ENCODE peak calls at places on chromosomes 4 and X, in ten cellular contexts. One of them, this sample, is unnamed.

GRCh38 chr4:122666527-122667245 is 45.8 kb upstream of the IL21 start:
- DNase-seq in lower leg skin: no peak
- DNase-seq in cardiac fibroblast: peak; percentile 89
- DNase-seq in AG09309: peak; percentile 96
- DNase-seq in colonic mucosa: no peak
- DNase-seq in dorsolateral prefrontal cortex: no peak
- DNase-seq in GM06990: no peak
- DNase-seq in cardiac muscle cell: peak; percentile 89
- DNase-seq in mammary epithelial cell: peak; percentile 85
- DNase-seq in activated CD8-positive, alpha-beta T cell treated with anti-CD3 and anti-CD28 coated beads for 36 hours: peak; percentile 32
- DNase-seq in this sample: no peak

GRCh38 chrX:150219374-150220185 is 143.5 kb upstream of the MAMLD1 start:
- DNase-seq in lower leg skin: no peak
- DNase-seq in cardiac fibroblast: peak; percentile 20
- DNase-seq in AG09309: no peak
- DNase-seq in colonic mucosa: no peak
- DNase-seq in dorsolateral prefrontal cortex: no peak
- DNase-seq in GM06990: no peak
- DNase-seq in cardiac muscle cell: no peak
- DNase-seq in mammary epithelial cell: peak; percentile 52
- DNase-seq in activated CD8-positive, alpha-beta T cell treated with anti-CD3 and anti-CD28 coated beads for 36 hours: peak; percentile 9
- DNase-seq in this sample: no peak

GRCh38 chr4:4880492-4880891 is 21.0 kb downstream of the MSX1 start:
- DNase-seq in lower leg skin: no peak
- DNase-seq in cardiac fibroblast: no peak
- DNase-seq in AG09309: no peak
- DNase-seq in colonic mucosa: no peak
- DNase-seq in dorsolateral prefrontal cortex: no peak
- DNase-seq in GM06990: no peak
- DNase-seq in cardiac muscle cell: no peak
- DNase-seq in mammary epithelial cell: no peak
- DNase-seq in activated CD8-positive, alpha-beta T cell treated with anti-CD3 and anti-CD28 coated beads for 36 hours: no peak
- DNase-seq in this sample: no peak

GRCh38 chrX:6707497-6707896 is 172.6 kb upstream of the VCX3A start:
- DNase-seq in lower leg skin: no peak
- DNase-seq in cardiac fibroblast: no peak
- DNase-seq in AG09309: no peak
- DNase-seq in colonic mucosa: no peak
- DNase-seq in dorsolateral prefrontal cortex: no peak
- DNase-seq in GM06990: no peak
- DNase-seq in cardiac muscle cell: no peak
- DNase-seq in mammary epithelial cell: no peak
- DNase-seq in activated CD8-positive, alpha-beta T cell treated with anti-CD3 and anti-CD28 coated beads for 36 hours: no peak
- DNase-seq in this sample: no peak

GRCh38 chr4:85672959-85673358 is 198.0 kb downstream of the ARHGAP24 start:
- DNase-seq in lower leg skin: no peak
- DNase-seq in cardiac fibroblast: no peak
- DNase-seq in AG09309: no peak
- DNase-seq in colonic mucosa: no peak
- DNase-seq in dorsolateral prefrontal cortex: no peak
- DNase-seq in GM06990: no peak
- DNase-seq in cardiac muscle cell: no peak
- DNase-seq in mammary epithelial cell: no peak
- DNase-seq in activated CD8-positive, alpha-beta T cell treated with anti-CD3 and anti-CD28 coated beads for 36 hours: no peak
- DNase-seq in this sample: no peak

GRCh38 chrX:121008920-121009319 is 23.4 kb upstream of the CT47A1 start:
- DNase-seq in lower leg skin: no peak
- DNase-seq in cardiac fibroblast: peak; percentile 59
- DNase-seq in AG09309: no peak
- DNase-seq in colonic mucosa: no peak
- DNase-seq in dorsolateral prefrontal cortex: no peak
- DNase-seq in GM06990: no peak
- DNase-seq in cardiac muscle cell: peak; percentile 77
- DNase-seq in mammary epithelial cell: peak; percentile 2
- DNase-seq in activated CD8-positive, alpha-beta T cell treated with anti-CD3 and anti-CD28 coated beads for 36 hours: no peak
- DNase-seq in this sample: no peak

GRCh38 chr4:148108776-148109175 is 333.4 kb downstream of the NR3C2 start:
- DNase-seq in lower leg skin: no peak
- DNase-seq in cardiac fibroblast: no peak
- DNase-seq in AG09309: no peak
- DNase-seq in colonic mucosa: no peak
- DNase-seq in dorsolateral prefrontal cortex: no peak
- DNase-seq in GM06990: no peak
- DNase-seq in cardiac muscle cell: no peak
- DNase-seq in mammary epithelial cell: no peak
- DNase-seq in activated CD8-positive, alpha-beta T cell treated with anti-CD3 and anti-CD28 coated beads for 36 hours: no peak
- DNase-seq in this sample: no peak

GRCh38 chr4:119132306-119132705 is 3.3 kb upstream of the MYOZ2 start:
- DNase-seq in lower leg skin: no peak
- DNase-seq in cardiac fibroblast: peak; percentile 46
- DNase-seq in AG09309: no peak
- DNase-seq in colonic mucosa: no peak
- DNase-seq in dorsolateral prefrontal cortex: no peak
- DNase-seq in GM06990: no peak
- DNase-seq in cardiac muscle cell: peak; percentile 38
- DNase-seq in mammary epithelial cell: no peak
- DNase-seq in activated CD8-positive, alpha-beta T cell treated with anti-CD3 and anti-CD28 coated beads for 36 hours: no peak
- DNase-seq in this sample: no peak

GRCh38 chrX:50812995-50813842 is 775 bp downstream of the SHROOM4 start:
- DNase-seq in lower leg skin: peak; percentile 10
- DNase-seq in cardiac fibroblast: peak; percentile 58
- DNase-seq in AG09309: no peak
- DNase-seq in colonic mucosa: peak; percentile 27
- DNase-seq in dorsolateral prefrontal cortex: no peak
- DNase-seq in GM06990: no peak
- DNase-seq in cardiac muscle cell: peak; percentile 66
- DNase-seq in mammary epithelial cell: peak; percentile 38
- DNase-seq in activated CD8-positive, alpha-beta T cell treated with anti-CD3 and anti-CD28 coated beads for 36 hours: no peak
- DNase-seq in this sample: peak; percentile 35

GRCh38 chr4:64799751-64800150 is 390.5 kb upstream of the TECRL start:
- DNase-seq in lower leg skin: no peak
- DNase-seq in cardiac fibroblast: no peak
- DNase-seq in AG09309: no peak
- DNase-seq in colonic mucosa: no peak
- DNase-seq in dorsolateral prefrontal cortex: no peak
- DNase-seq in GM06990: no peak
- DNase-seq in cardiac muscle cell: no peak
- DNase-seq in mammary epithelial cell: no peak
- DNase-seq in activated CD8-positive, alpha-beta T cell treated with anti-CD3 and anti-CD28 coated beads for 36 hours: no peak
- DNase-seq in this sample: no peak

GRCh38 chr4:61194601-61195000 is 5.5 kb upstream of the ADGRL3 start:
- DNase-seq in lower leg skin: no peak
- DNase-seq in cardiac fibroblast: no peak
- DNase-seq in AG09309: no peak
- DNase-seq in colonic mucosa: no peak
- DNase-seq in dorsolateral prefrontal cortex: no peak
- DNase-seq in GM06990: no peak
- DNase-seq in cardiac muscle cell: no peak
- DNase-seq in mammary epithelial cell: no peak
- DNase-seq in activated CD8-positive, alpha-beta T cell treated with anti-CD3 and anti-CD28 coated beads for 36 hours: no peak
- DNase-seq in this sample: no peak
- TF ChIP-seq CTCF in lower leg skin: no peak
- TF ChIP-seq CTCF in cardiac fibroblast: no peak
- TF ChIP-seq CTCF in AG09309: no peak
- TF ChIP-seq CTCF in colonic mucosa: no peak
- TF ChIP-seq CTCF in dorsolateral prefrontal cortex: no peak
- TF ChIP-seq CTCF in GM06990: no peak
- TF ChIP-seq CTCF in cardiac muscle cell: no peak
- TF ChIP-seq CTCF in mammary epithelial cell: no peak
- TF ChIP-seq CTCF in activated CD8-positive, alpha-beta T cell treated with anti-CD3 and anti-CD28 coated beads for 36 hours: no peak
- TF ChIP-seq CTCF in this sample: no peak

GRCh38 chr4:37225778-37226177 is 18.8 kb upstream of the NWD2 start:
- DNase-seq in lower leg skin: no peak
- DNase-seq in cardiac fibroblast: no peak
- DNase-seq in AG09309: no peak
- DNase-seq in colonic mucosa: no peak
- DNase-seq in dorsolateral prefrontal cortex: no peak
- DNase-seq in GM06990: no peak
- DNase-seq in cardiac muscle cell: no peak
- DNase-seq in mammary epithelial cell: no peak
- DNase-seq in activated CD8-positive, alpha-beta T cell treated with anti-CD3 and anti-CD28 coated beads for 36 hours: no peak
- DNase-seq in this sample: no peak
- TF ChIP-seq CTCF in lower leg skin: no peak
- TF ChIP-seq CTCF in cardiac fibroblast: no peak
- TF ChIP-seq CTCF in AG09309: no peak
- TF ChIP-seq CTCF in colonic mucosa: no peak
- TF ChIP-seq CTCF in dorsolateral prefrontal cortex: no peak
- TF ChIP-seq CTCF in GM06990: no peak
- TF ChIP-seq CTCF in cardiac muscle cell: no peak
- TF ChIP-seq CTCF in mammary epithelial cell: no peak
- TF ChIP-seq CTCF in activated CD8-positive, alpha-beta T cell treated with anti-CD3 and anti-CD28 coated beads for 36 hours: no peak
- TF ChIP-seq CTCF in this sample: no peak

DNA sequence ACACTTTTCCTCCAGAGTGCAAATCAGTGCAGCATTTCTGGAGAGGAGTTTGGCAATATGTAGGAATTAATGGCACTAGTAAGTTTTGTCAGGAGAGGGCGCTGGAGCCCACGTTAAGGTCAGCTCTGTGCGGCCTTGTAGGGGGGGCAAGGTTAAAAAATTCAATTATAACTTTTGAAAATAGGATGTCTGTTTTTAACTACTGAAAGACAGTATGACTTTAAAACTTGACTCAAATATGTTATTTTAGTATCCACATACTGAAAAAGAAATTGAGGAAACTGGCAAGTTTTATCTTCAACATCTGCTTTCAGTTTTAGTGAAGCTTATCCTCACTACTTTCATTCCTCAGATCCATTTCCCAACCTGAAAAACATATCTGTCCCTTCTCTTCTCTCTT is 30.9 kb upstream of the HSD17B13 start:
- DNase-seq in lower leg skin: no peak
- DNase-seq in cardiac fibroblast: peak; percentile 67
- DNase-seq in AG09309: peak; percentile 42
- DNase-seq in colonic mucosa: no peak
- DNase-seq in dorsolateral prefrontal cortex: no peak
- DNase-seq in GM06990: peak; percentile 52
- DNase-seq in cardiac muscle cell: peak; percentile 71
- DNase-seq in mammary epithelial cell: peak; percentile 29
- DNase-seq in activated CD8-positive, alpha-beta T cell treated with anti-CD3 and anti-CD28 coated beads for 36 hours: peak; percentile 55
- DNase-seq in this sample: peak; percentile 67
- TF ChIP-seq CTCF in lower leg skin: no peak
- TF ChIP-seq CTCF in cardiac fibroblast: peak; percentile 71
- TF ChIP-seq CTCF in AG09309: peak; percentile 74
- TF ChIP-seq CTCF in colonic mucosa: peak; percentile 12
- TF ChIP-seq CTCF in dorsolateral prefrontal cortex: peak; percentile 67
- TF ChIP-seq CTCF in GM06990: peak; percentile 60
- TF ChIP-seq CTCF in cardiac muscle cell: peak; percentile 68
- TF ChIP-seq CTCF in mammary epithelial cell: peak; percentile 56
- TF ChIP-seq CTCF in activated CD8-positive, alpha-beta T cell treated with anti-CD3 and anti-CD28 coated beads for 36 hours: peak; percentile 67
- TF ChIP-seq CTCF in this sample: peak; percentile 63

GRCh38 chr4:128574706-128575105 is 234.8 kb upstream of the JADE1 start:
- DNase-seq in lower leg skin: no peak
- DNase-seq in cardiac fibroblast: peak; percentile 87
- DNase-seq in AG09309: no peak
- DNase-seq in colonic mucosa: peak; percentile 90
- DNase-seq in dorsolateral prefrontal cortex: peak; percentile 94
- DNase-seq in GM06990: peak; percentile 18
- DNase-seq in cardiac muscle cell: peak; percentile 92
- DNase-seq in mammary epithelial cell: peak; percentile 47
- DNase-seq in activated CD8-positive, alpha-beta T cell treated with anti-CD3 and anti-CD28 coated beads for 36 hours: peak; percentile 88
- DNase-seq in this sample: peak; percentile 76
- TF ChIP-seq CTCF in lower leg skin: no peak
- TF ChIP-seq CTCF in cardiac fibroblast: peak; percentile 70
- TF ChIP-seq CTCF in AG09309: peak; percentile 58
- TF ChIP-seq CTCF in colonic mucosa: peak; percentile 53
- TF ChIP-seq CTCF in dorsolateral prefrontal cortex: peak; percentile 94
- TF ChIP-seq CTCF in GM06990: peak; percentile 84
- TF ChIP-seq CTCF in cardiac muscle cell: peak; percentile 73
- TF ChIP-seq CTCF in mammary epithelial cell: peak; percentile 64
- TF ChIP-seq CTCF in activated CD8-positive, alpha-beta T cell treated with anti-CD3 and anti-CD28 coated beads for 36 hours: peak; percentile 70
- TF ChIP-seq CTCF in this sample: peak; percentile 95

GRCh38 chr4:76246025-76246424 is 5.5 kb upstream of the FAM47E start:
- DNase-seq in lower leg skin: no peak
- DNase-seq in cardiac fibroblast: peak; percentile 7
- DNase-seq in AG09309: no peak
- DNase-seq in colonic mucosa: no peak
- DNase-seq in dorsolateral prefrontal cortex: no peak
- DNase-seq in GM06990: no peak
- DNase-seq in cardiac muscle cell: no peak
- DNase-seq in mammary epithelial cell: no peak
- DNase-seq in activated CD8-positive, alpha-beta T cell treated with anti-CD3 and anti-CD28 coated beads for 36 hours: no peak
- DNase-seq in this sample: no peak
- TF ChIP-seq CTCF in lower leg skin: no peak
- TF ChIP-seq CTCF in cardiac fibroblast: no peak
- TF ChIP-seq CTCF in AG09309: no peak
- TF ChIP-seq CTCF in colonic mucosa: no peak
- TF ChIP-seq CTCF in dorsolateral prefrontal cortex: peak; percentile 39
- TF ChIP-seq CTCF in GM06990: no peak
- TF ChIP-seq CTCF in cardiac muscle cell: no peak
- TF ChIP-seq CTCF in mammary epithelial cell: no peak
- TF ChIP-seq CTCF in activated CD8-positive, alpha-beta T cell treated with anti-CD3 and anti-CD28 coated beads for 36 hours: no peak
- TF ChIP-seq CTCF in this sample: no peak

GRCh38 chrX:131264053-131264452 is 25.1 kb downstream of the IGSF1 start:
- DNase-seq in lower leg skin: no peak
- DNase-seq in cardiac fibroblast: no peak
- DNase-seq in AG09309: no peak
- DNase-seq in colonic mucosa: no peak
- DNase-seq in dorsolateral prefrontal cortex: no peak
- DNase-seq in GM06990: no peak
- DNase-seq in cardiac muscle cell: no peak
- DNase-seq in mammary epithelial cell: no peak
- DNase-seq in activated CD8-positive, alpha-beta T cell treated with anti-CD3 and anti-CD28 coated beads for 36 hours: no peak
- DNase-seq in this sample: no peak
- TF ChIP-seq CTCF in lower leg skin: no peak
- TF ChIP-seq CTCF in cardiac fibroblast: no peak
- TF ChIP-seq CTCF in AG09309: no peak
- TF ChIP-seq CTCF in colonic mucosa: no peak
- TF ChIP-seq CTCF in dorsolateral prefrontal cortex: peak; percentile 41
- TF ChIP-seq CTCF in GM06990: no peak
- TF ChIP-seq CTCF in cardiac muscle cell: no peak
- TF ChIP-seq CTCF in mammary epithelial cell: no peak
- TF ChIP-seq CTCF in activated CD8-positive, alpha-beta T cell treated with anti-CD3 and anti-CD28 coated beads for 36 hours: no peak
- TF ChIP-seq CTCF in this sample: no peak

DNA sequence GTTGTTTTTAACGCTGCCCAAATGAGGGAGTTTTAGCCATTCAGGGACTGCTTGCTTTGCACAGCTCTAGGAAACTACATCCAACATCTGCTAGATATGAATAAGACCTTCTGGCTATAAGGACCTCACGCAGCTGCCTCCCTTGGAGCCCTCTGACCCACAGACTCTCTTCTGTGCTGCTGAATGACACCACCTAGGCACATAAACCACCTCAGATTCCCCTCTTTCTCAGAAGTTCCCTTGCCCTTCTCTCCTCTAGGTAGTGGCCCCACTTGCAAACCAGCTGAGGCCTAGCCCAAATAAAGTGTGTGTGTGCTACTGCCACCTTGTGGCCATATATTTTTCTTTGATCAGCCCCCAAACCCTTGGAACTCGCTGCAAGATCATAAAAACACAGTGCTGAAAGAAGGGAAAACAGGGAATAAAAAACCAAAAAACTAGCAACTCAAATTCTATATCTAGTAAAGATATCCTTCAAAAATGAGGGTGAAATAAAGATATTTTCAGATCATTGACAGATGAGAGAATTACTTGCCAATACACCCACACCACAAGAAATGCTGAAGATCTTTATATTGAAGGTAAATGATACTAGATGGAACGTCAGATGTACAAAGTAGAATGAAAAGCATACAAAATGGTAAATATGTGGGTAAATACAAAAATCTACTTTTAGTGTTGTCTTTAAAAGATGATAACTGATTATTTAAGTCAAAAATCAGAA is 265.9 kb downstream of the ADAMTS3 start:
- DNase-seq in lower leg skin: no peak
- DNase-seq in cardiac fibroblast: peak; percentile 49
- DNase-seq in AG09309: no peak
- DNase-seq in colonic mucosa: peak; percentile 36
- DNase-seq in dorsolateral prefrontal cortex: peak; percentile 39
- DNase-seq in GM06990: no peak
- DNase-seq in cardiac muscle cell: peak; percentile 58
- DNase-seq in mammary epithelial cell: peak; percentile 29
- DNase-seq in activated CD8-positive, alpha-beta T cell treated with anti-CD3 and anti-CD28 coated beads for 36 hours: peak; percentile 54
- DNase-seq in this sample: peak; percentile 59
- TF ChIP-seq CTCF in lower leg skin: no peak
- TF ChIP-seq CTCF in cardiac fibroblast: peak; percentile 63
- TF ChIP-seq CTCF in AG09309: peak; percentile 58
- TF ChIP-seq CTCF in colonic mucosa: peak; percentile 64
- TF ChIP-seq CTCF in dorsolateral prefrontal cortex: peak; percentile 73
- TF ChIP-seq CTCF in GM06990: peak; percentile 70
- TF ChIP-seq CTCF in cardiac muscle cell: peak; percentile 71
- TF ChIP-seq CTCF in mammary epithelial cell: peak; percentile 62
- TF ChIP-seq CTCF in activated CD8-positive, alpha-beta T cell treated with anti-CD3 and anti-CD28 coated beads for 36 hours: peak; percentile 81
- TF ChIP-seq CTCF in this sample: peak; percentile 84